ENCODE peak calls at places on chromosomes 13 and 19, in eight cellular contexts. M is mesenchymal stem cell, W is amniotic stem cell, B is NCI-H2029 treated with DMSO at 0.1 percent for 48 hours, Q is AG09319, Y is hepatocyte, P is posterior vena cava, T is left lung. C is an unnamed sample.

GRCh38 chr19:6534451-6535093 is 3.7 kb downstream of the TNFSF9 start:
- DNase-seq in M (no peak), W (no peak), B (no peak), Q (no peak), Y (no peak), P (no peak), T (no peak), C (peak; percentile 59)

GRCh38 chr19:49421039-49421877 is 2.0 kb downstream of the PTH2 start:
- DNase-seq in M (peak; percentile 24), W (no peak), B (peak; percentile 59), Q (no peak), Y (peak; percentile 49), P (peak; percentile 85), T (peak; percentile 86), C (peak; percentile 93)

GRCh38 chr19:1468274-1469199 is 10.5 kb downstream of the C19orf25 start:
- DNase-seq in M (no peak), W (no peak), B (no peak), Q (no peak), Y (peak; percentile 59), P (no peak), T (peak; percentile 83), C (no peak)

GRCh38 chr19:33406521-33407139 is 33.1 kb downstream of the CEBPG start:
- DNase-seq in M (peak; percentile 59), W (no peak), B (peak; percentile 8), Q (no peak), Y (peak; percentile 79), P (peak; percentile 93), T (peak; percentile 89), C (peak; percentile 90)

GRCh38 chr13:33072759-33073158 is 56.5 kb downstream of the KL start:
- DNase-seq in M (no peak), W (no peak), B (no peak), Q (no peak), Y (no peak), P (no peak), T (no peak), C (no peak)

GRCh38 chr19:33194884-33195710 is 967 bp downstream of the LRP3 start:
- DNase-seq in M (peak; percentile 66), W (no peak), B (no peak), Q (no peak), Y (peak; percentile 61), P (no peak), T (peak; percentile 86), C (no peak)

GRCh38 chr13:35724480-35724879 is 248.0 kb upstream of the MAB21L1 start:
- DNase-seq in M (no peak), W (no peak), B (no peak), Q (no peak), Y (no peak), P (no peak), T (no peak), C (no peak)

GRCh38 chr13:95060120-95060519 is 241.1 kb downstream of the ABCC4 start:
- DNase-seq in M (peak; percentile 28), W (no peak), B (no peak), Q (no peak), Y (peak; percentile 11), P (no peak), T (no peak), C (no peak)

GRCh38 chr19:5054551-5055456 is 85.9 kb downstream of the KDM4B start:
- DNase-seq in M (no peak), W (no peak), B (no peak), Q (no peak), Y (no peak), P (no peak), T (peak; percentile 64), C (no peak)

GRCh38 chr13:33328691-33329090 is 43.1 kb upstream of the STARD13 start:
- DNase-seq in M (no peak), W (no peak), B (no peak), Q (no peak), Y (no peak), P (no peak), T (no peak), C (no peak)

GRCh38 chr13:67421475-67421874 is 191.3 kb upstream of the PCDH9 start:
- DNase-seq in M (no peak), W (no peak), B (no peak), Q (no peak), Y (no peak), P (no peak), T (no peak), C (no peak)

GRCh38 chr19:39795001-39795400 is 16.3 kb downstream of the LEUTX start:
- DNase-seq in M (no peak), W (no peak), B (no peak), Q (no peak), Y (no peak), P (no peak), T (no peak), C (no peak)

GRCh38 chr19:52688335-52688734 is 46.5 kb downstream of the ZNF611 start:
- DNase-seq in M (no peak), W (no peak), B (no peak), Q (no peak), Y (no peak), P (no peak), T (no peak), C (no peak)

GRCh38 chr19:36136975-36137686 is 2.7 kb upstream of the CAPNS1 start:
- DNase-seq in M (no peak), W (no peak), B (peak; percentile 76), Q (no peak), Y (no peak), P (no peak), T (peak; percentile 82), C (peak; percentile 71)

GRCh38 chr13:113297370-113297871 is 382 bp downstream of the LAMP1 start:
- DNase-seq in M (peak; percentile 51), W (no peak), B (no peak), Q (no peak), Y (peak; percentile 34), P (no peak), T (no peak), C (no peak)

GRCh38 chr19:38921420-38922274 is 8.9 kb downstream of the SARS2 start:
- DNase-seq in M (no peak), W (no peak), B (no peak), Q (no peak), Y (no peak), P (peak; percentile 72), T (no peak), C (no peak)

GRCh38 chr19:49997709-49998108 is 27.5 kb downstream of the VRK3 start:
- DNase-seq in M (peak; percentile 29), W (no peak), B (peak; percentile 14), Q (no peak), Y (no peak), P (no peak), T (no peak), C (peak; percentile 58)

GRCh38 chr19:45643927-45644771 is 5.0 kb upstream of the EML2 start:
- DNase-seq in M (no peak), W (no peak), B (no peak), Q (no peak), Y (no peak), P (no peak), T (no peak), C (no peak)

GRCh38 chr19:39506944-39507714 is 7.8 kb upstream of the SELENOV start:
- DNase-seq in M (peak; percentile 63), W (no peak), B (no peak), Q (no peak), Y (peak; percentile 87), P (no peak), T (no peak), C (peak; percentile 81)

GRCh38 chr19:31348416-31349159 is 648 bp downstream of the TSHZ3 start:
- DNase-seq in M (peak; percentile 56), W (no peak), B (no peak), Q (no peak), Y (peak; percentile 36), P (no peak), T (no peak), C (no peak)

GRCh38 chr13:51246005-51246404 is 23.8 kb downstream of the FAM124A start:
- DNase-seq in M (no peak), W (no peak), B (no peak), Q (no peak), Y (no peak), P (no peak), T (no peak), C (no peak)

GRCh38 chr19:10007811-10008211 is 2.5 kb downstream of the COL5A3 start:
- DNase-seq in M (peak; percentile 84), W (no peak), B (no peak), Q (no peak), Y (no peak), P (no peak), T (no peak), C (no peak)

GRCh38 chr19:11489378-11489777 is 8.5 kb upstream of the ELAVL3 start:
- DNase-seq in M (no peak), W (no peak), B (no peak), Q (no peak), Y (no peak), P (no peak), T (no peak), C (no peak)

GRCh38 chr13:39374741-39375189 is 228.2 kb downstream of the LHFPL6 start:
- DNase-seq in M (no peak), W (no peak), B (no peak), Q (no peak), Y (no peak), P (no peak), T (no peak), C (no peak)

GRCh38 chr19:49923055-49924003 is 5.7 kb upstream of the ATF5 start:
- DNase-seq in M (no peak), W (no peak), B (no peak), Q (no peak), Y (no peak), P (peak; percentile 88), T (peak; percentile 57), C (no peak)

GRCh38 chr19:53621885-53622710 is 9.7 kb upstream of the DPRX start:
- DNase-seq in M (no peak), W (no peak), B (no peak), Q (no peak), Y (peak; percentile 34), P (no peak), T (no peak), C (peak; percentile 81)

GRCh38 chr19:17802137-17802858 is 7.4 kb downstream of the B3GNT3 start:
- DNase-seq in M (no peak), W (no peak), B (no peak), Q (no peak), Y (no peak), P (no peak), T (no peak), C (no peak)

GRCh38 chr19:2546128-2547032 is 70.5 kb downstream of the GADD45B start:
- DNase-seq in M (peak; percentile 86), W (no peak), B (no peak), Q (no peak), Y (peak; percentile 80), P (peak; percentile 95), T (peak; percentile 92), C (peak; percentile 94)

GRCh38 chr13:111271186-111271698 is 49.2 kb upstream of the TEX29 start:
- DNase-seq in M (no peak), W (no peak), B (no peak), Q (no peak), Y (no peak), P (no peak), T (no peak), C (peak; percentile 32)

GRCh38 chr19:58395220-58395978 is at the start of gene RNF225:
- DNase-seq in M (no peak), W (no peak), B (no peak), Q (no peak), Y (peak; percentile 46), P (no peak), T (peak; percentile 87), C (peak; percentile 90)

GRCh38 chr19:9597027-9597426 is 12.7 kb upstream of the ZNF121 start:
- DNase-seq in M (peak; percentile 13), W (peak; percentile 74), B (no peak), Q (peak; percentile 32), Y (no peak), P (no peak), T (no peak), C (no peak)

GRCh38 chr13:59012731-59013130 is 1151.0 kb downstream of the DIAPH3 start:
- DNase-seq in M (no peak), W (no peak), B (no peak), Q (no peak), Y (no peak), P (no peak), T (no peak), C (no peak)

GRCh38 chr13:59690857-59691500 is 472.7 kb downstream of the DIAPH3 start:
- DNase-seq in M (peak; percentile 61), W (no peak), B (no peak), Q (no peak), Y (no peak), P (no peak), T (no peak), C (no peak)

GRCh38 chr19:44577566-44577874 is 35.8 kb upstream of the IGSF23 start:
- DNase-seq in M (no peak), W (no peak), B (no peak), Q (no peak), Y (no peak), P (no peak), T (no peak), C (peak; percentile 3)

C was measured in islet precursor cell.